ENCODE peak calls at places on chromosomes 2 and 18, in four cellular contexts. G, M, Z and R are unnamed samples.
A peak's percentile ranks its signal among the peaks of the same experiment; 100 is the strongest.

GRCh38 chr18:79612291-79613108 is 67.1 kb upstream of the CTDP1 start:
- DNase-seq in Z (no peak), G (no peak), M (no peak), R (no peak)

GRCh38 chr2:48258750-48259149 is 271.2 kb upstream of the STON1 start:
- DNase-seq in M (no peak), G (no peak), Z (no peak), R (no peak)

GRCh38 chr2:240207661-240208060 is 67.2 kb upstream of the OTOS start:
- DNase-seq in G (no peak), M (no peak), Z (no peak), R (no peak)

GRCh38 chr2:47218066-47218581 is 63.0 kb upstream of the STPG4 start:
- DNase-seq in M (no peak), Z (no peak), G (no peak), R (no peak)

GRCh38 chr2:105752691-105753090 is 8.0 kb downstream of the NCK2 start:
- DNase-seq in M (no peak), G (no peak), Z (no peak), R (no peak)

GRCh38 chr18:37122877-37123276 is 293.9 kb downstream of the KIAA1328 start:
- DNase-seq in G (no peak), Z (no peak), M (no peak), R (no peak)

GRCh38 chr2:128321421-128321775 is 2.7 kb upstream of the HS6ST1 start:
- DNase-seq in M (peak; percentile 4), G (no peak), Z (no peak), R (no peak)

GRCh38 chr2:188819781-188820180 is 154.4 kb upstream of the COL3A1 start:
- DNase-seq in G (no peak), Z (no peak), M (no peak), R (no peak)

GRCh38 chr2:73232471-73233153 is 427 bp downstream of the PRADC1 start:
- DNase-seq in M (peak; percentile 32), G (peak; percentile 10), Z (no peak), R (peak; percentile 46)

GRCh38 chr2:144049137-144049536 is 470.8 kb downstream of the ZEB2 start:
- DNase-seq in M (no peak), Z (no peak), G (no peak), R (no peak)

GRCh38 chr2:230690439-230690838 is 22.2 kb upstream of the CAB39 start:
- DNase-seq in Z (peak; percentile 50), M (no peak), G (no peak), R (no peak)

GRCh38 chr18:69161383-69162028 is 239.2 kb upstream of the DOK6 start:
- DNase-seq in Z (peak; percentile 19), M (no peak), G (peak; percentile 51), R (no peak)

GRCh38 chr2:42026332-42026731 is 21.5 kb upstream of the PKDCC start:
- DNase-seq in G (no peak), Z (no peak), M (no peak), R (no peak)

GRCh38 chr2:187876554-187876953 is 322.3 kb upstream of the TFPI start:
- DNase-seq in Z (no peak), M (no peak), G (no peak), R (no peak)

GRCh38 chr2:190786404-190787166 is 94.0 kb upstream of the GLS start:
- DNase-seq in Z (no peak), M (peak; percentile 13), G (no peak), R (no peak)

GRCh38 chr2:210502997-210503621 is 26.6 kb upstream of the LANCL1 start:
- DNase-seq in G (peak; percentile 71), M (peak; percentile 21), Z (peak; percentile 56), R (peak; percentile 45)
- TF ChIP-seq CTCF in G (peak; percentile 89), M (peak; percentile 92), Z (peak; percentile 79), R (peak; percentile 92)

GRCh38 chr18:48321586-48321985 is 87.6 kb downstream of the ZBTB7C start:
- DNase-seq in G (no peak), M (no peak), Z (no peak), R (no peak)
- TF ChIP-seq CTCF in G (no peak), M (no peak), Z (no peak), R (no peak)

GRCh38 chr18:76405761-76406356 is 89.2 kb downstream of the ZNF516 start:
- DNase-seq in M (no peak), G (peak; percentile 79), Z (peak; percentile 78), R (peak; percentile 72)
- TF ChIP-seq CTCF in M (peak; percentile 41), G (peak; percentile 70), Z (peak; percentile 64), R (peak; percentile 58)

GRCh38 chr18:8080092-8080491 is 513.0 kb downstream of the PTPRM start:
- DNase-seq in Z (no peak), G (no peak), M (no peak), R (no peak)

GRCh38 chr18:8081872-8082553 is 514.9 kb downstream of the PTPRM start:
- DNase-seq in M (no peak), Z (no peak), G (no peak), R (no peak)

GRCh38 chr18:8088626-8089025 is 520.6 kb upstream of the RAB12 start:
- DNase-seq in G (no peak), Z (no peak), M (no peak), R (no peak)

GRCh38 chr18:8081267-8081666 is 514.2 kb downstream of the PTPRM start:
- DNase-seq in M (no peak), G (no peak), Z (no peak), R (no peak)

DNA sequence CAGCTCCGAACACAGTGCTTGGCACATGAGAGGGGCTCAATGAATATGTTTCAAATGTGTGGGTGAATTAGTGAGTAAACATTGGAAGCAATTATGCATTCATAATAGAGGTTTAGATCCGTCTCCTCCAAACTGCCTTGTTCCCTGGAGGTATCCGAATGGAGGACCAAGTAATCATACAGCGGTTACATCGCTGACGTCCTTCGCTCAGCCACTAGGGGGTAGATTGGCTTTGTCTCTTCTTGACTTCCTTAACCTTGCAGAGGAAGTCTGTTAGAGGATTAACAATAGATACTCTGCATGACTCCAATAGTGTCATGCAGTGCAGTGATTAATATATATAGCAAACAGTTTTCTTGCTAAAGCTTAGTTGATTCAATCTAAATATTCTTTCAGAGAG is 517.0 kb downstream of the PTPRM start:
- DNase-seq in G (peak; percentile 77), M (peak; percentile 22), Z (peak; percentile 69), R (no peak)
- TF ChIP-seq CTCF in G (peak; percentile 77), M (peak; percentile 19), Z (peak; percentile 78), R (no peak)

GRCh38 chr2:170991398-170992185 is 62.5 kb downstream of the GORASP2 start:
- DNase-seq in G (no peak), Z (no peak), M (no peak), R (no peak)
- TF ChIP-seq CTCF in G (no peak), Z (peak; percentile 33), M (no peak), R (peak; percentile 22)

GRCh38 chr18:60413944-60414547 is 41.5 kb upstream of the MC4R start:
- DNase-seq in Z (peak; percentile 24), M (no peak), G (peak; percentile 9), R (no peak)

GRCh38 chr18:60411715-60412114 is 39.1 kb upstream of the MC4R start:
- DNase-seq in M (no peak), G (no peak), Z (peak; percentile 0), R (no peak)
- TF ChIP-seq CTCF in M (no peak), G (no peak), Z (peak; percentile 13), R (peak; percentile 17)

DNA sequence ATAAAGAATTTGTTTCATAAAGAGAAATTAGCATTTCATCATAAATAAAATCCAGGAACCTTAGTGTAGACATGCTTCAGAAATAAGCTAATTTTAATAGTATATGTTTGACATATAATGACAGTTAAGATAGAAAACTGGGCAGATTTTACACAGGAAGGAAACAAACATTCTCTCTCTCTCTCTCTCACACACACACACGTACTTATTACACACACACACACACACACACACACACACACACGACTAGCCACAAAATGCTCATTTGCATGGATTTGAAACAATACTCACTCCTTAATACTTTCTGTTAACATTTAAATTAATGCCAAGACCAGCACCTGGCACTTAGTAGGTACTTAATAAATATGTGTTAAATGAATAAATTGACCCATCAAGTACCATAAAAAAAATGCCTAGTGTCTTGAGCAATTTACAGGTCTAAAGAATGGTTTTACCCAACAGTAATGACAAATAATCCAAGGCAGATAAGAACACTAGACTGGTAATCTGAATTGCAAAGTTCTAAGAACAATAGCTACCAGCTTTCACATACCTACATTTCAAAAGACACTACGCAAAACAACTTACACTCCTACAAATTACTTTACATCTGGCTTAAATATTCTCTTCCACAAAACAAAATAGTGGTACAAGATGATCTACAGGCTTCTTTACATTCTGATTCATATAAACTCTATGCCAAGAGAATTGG is 2.9 kb upstream of the GALNT3 start:
- DNase-seq in M (no peak), G (no peak), Z (no peak), R (no peak)
- TF ChIP-seq CTCF in M (no peak), G (no peak), Z (no peak), R (no peak)

DNA sequence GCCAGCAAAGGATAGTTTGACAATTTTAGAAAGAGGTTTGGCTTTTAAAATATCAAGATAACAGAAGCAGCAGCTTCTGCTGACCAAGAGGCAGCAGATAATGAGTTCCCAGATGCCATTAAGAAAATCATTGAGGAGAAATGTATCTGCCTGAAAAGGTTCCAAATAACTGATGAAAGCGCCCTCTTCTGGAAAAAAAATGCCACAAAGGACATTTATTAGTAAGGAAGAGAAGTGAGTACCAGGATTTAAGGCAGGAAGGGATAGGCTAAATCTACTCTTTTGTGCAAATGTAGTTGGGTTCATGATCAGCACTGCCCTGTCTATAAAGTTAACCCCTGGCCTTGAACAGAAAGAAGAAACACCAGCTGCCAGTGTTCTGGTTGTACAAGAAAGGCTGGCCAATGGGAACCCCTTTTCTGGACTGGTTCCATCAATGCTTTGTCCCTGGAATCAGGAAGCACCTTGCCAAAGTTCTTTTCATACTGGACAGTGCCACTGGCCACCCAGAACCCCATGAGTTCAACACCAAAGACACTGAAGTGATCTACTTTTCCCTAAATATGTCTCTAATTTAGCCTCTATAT is 40.6 kb downstream of the DHX57 start:
- DNase-seq in Z (peak; percentile 31), M (no peak), G (peak; percentile 45), R (no peak)
- TF ChIP-seq CTCF in Z (peak; percentile 42), M (no peak), G (peak; percentile 44), R (peak; percentile 44)

GRCh38 chr2:138476186-138476585 is 25.4 kb upstream of the SPOPL start:
- DNase-seq in Z (no peak), G (no peak), M (no peak), R (no peak)

GRCh38 chr2:138475394-138475793 is 26.2 kb upstream of the SPOPL start:
- DNase-seq in Z (no peak), G (peak; percentile 4), M (no peak), R (peak; percentile 15)

GRCh38 chr2:138474093-138474834 is 27.3 kb upstream of the SPOPL start:
- DNase-seq in M (no peak), Z (peak; percentile 80), G (peak; percentile 53), R (no peak)

GRCh38 chr2:138470941-138471340 is 30.6 kb upstream of the SPOPL start:
- DNase-seq in M (no peak), G (no peak), Z (no peak), R (no peak)

GRCh38 chr2:138476940-138477339 is 24.6 kb upstream of the SPOPL start:
- DNase-seq in G (no peak), Z (no peak), M (no peak), R (no peak)
- TF ChIP-seq CTCF in G (no peak), Z (no peak), M (no peak), R (peak; percentile 17)

DNA sequence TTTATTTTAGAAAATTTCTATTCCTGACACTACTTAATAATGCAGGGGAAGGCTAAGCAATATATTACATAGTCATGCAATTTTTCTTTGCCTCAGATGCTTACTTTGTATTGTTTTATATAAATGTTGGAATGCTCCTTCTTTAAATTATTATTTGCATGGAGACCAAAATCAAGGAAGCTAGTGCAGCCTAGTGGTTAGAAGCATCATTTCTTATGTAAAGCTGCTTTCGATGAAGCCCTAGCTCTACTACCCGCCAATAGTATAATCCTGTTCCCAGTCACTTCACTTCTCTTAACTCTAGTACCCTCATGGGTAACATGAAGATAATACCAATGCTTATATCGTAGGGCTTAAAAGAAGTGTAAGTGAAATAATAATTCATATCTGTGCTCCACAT is 198.9 kb downstream of the LRATD1 start:
- DNase-seq in Z (no peak), G (no peak), M (no peak), R (no peak)
- TF ChIP-seq CTCF in Z (no peak), G (no peak), M (no peak), R (no peak)